ENCODE peak calls at places on chromosome 3, in nine cellular contexts. K, W, L, O, H, C, Q, M and X are unnamed samples.

GRCh38 chr3:56119575-56120349 is 348.5 kb downstream of the ERC2 start:
- DNase-seq in L (no peak), M (no peak), Q (no peak), C (no peak), W (peak; percentile 71), H (no peak), K (no peak), O (peak; percentile 40), X (no peak)

GRCh38 chr3:188627652-188628051 is 473.7 kb downstream of the LPP start:
- DNase-seq in Q (no peak), O (peak; percentile 91), M (peak; percentile 10), L (peak; percentile 44), W (peak; percentile 93), K (no peak), H (no peak), C (no peak), X (no peak)

GRCh38 chr3:69108813-69109212 is 13.6 kb downstream of the LMOD3 start:
- DNase-seq in L (no peak), W (no peak), Q (no peak), C (no peak), K (no peak), O (no peak), M (no peak), H (no peak), X (no peak)

GRCh38 chr3:144770813-144771400 is 799.3 kb downstream of the DIPK2A start:
- DNase-seq in L (peak; percentile 64), H (no peak), K (no peak), W (peak; percentile 52), C (no peak), Q (peak; percentile 33), O (peak; percentile 59), M (peak; percentile 22), X (no peak)

GRCh38 chr3:97815149-97815917 is 6.5 kb upstream of the CRYBG3 start:
- DNase-seq in L (peak; percentile 40), K (no peak), H (no peak), O (no peak), Q (no peak), M (no peak), W (no peak), C (no peak), X (no peak)

GRCh38 chr3:65582012-65582717 is 456.6 kb downstream of the MAGI1 start:
- DNase-seq in H (no peak), L (no peak), C (no peak), W (no peak), O (no peak), M (no peak), Q (no peak), K (no peak), X (no peak)

GRCh38 chr3:45688194-45688881 is 858 bp upstream of the SACM1L start:
- DNase-seq in C (no peak), W (no peak), L (no peak), M (peak; percentile 44), Q (peak; percentile 63), K (peak; percentile 57), O (no peak), H (peak; percentile 52), X (peak; percentile 55)

GRCh38 chr3:187975571-187976360 is 178.2 kb upstream of the LPP start:
- DNase-seq in K (peak; percentile 30), M (no peak), C (no peak), W (no peak), Q (no peak), O (peak; percentile 86), H (no peak), L (no peak), X (no peak)

GRCh38 chr3:126491221-126492013 is 15.7 kb upstream of the ZXDC start:
- DNase-seq in M (no peak), C (no peak), O (no peak), H (no peak), K (no peak), Q (no peak), L (no peak), W (no peak), X (no peak)

GRCh38 chr3:100260081-100260684 is 609 bp upstream of the TBC1D23 start:
- DNase-seq in Q (peak; percentile 15), K (peak; percentile 34), H (peak; percentile 10), M (no peak), C (no peak), O (peak; percentile 54), L (no peak), W (peak; percentile 62), X (peak; percentile 36)

GRCh38 chr3:12679468-12679867 is 15.6 kb upstream of the RAF1 start:
- DNase-seq in M (peak; percentile 90), Q (no peak), C (no peak), W (peak; percentile 87), H (no peak), K (no peak), O (peak; percentile 62), L (peak; percentile 55), X (no peak)

GRCh38 chr3:82376883-82377282 is 615.4 kb upstream of the GBE1 start:
- DNase-seq in K (no peak), O (peak; percentile 5), Q (no peak), C (no peak), W (no peak), L (no peak), H (no peak), M (no peak), X (no peak)

GRCh38 chr3:124117486-124117885 is 125.6 kb upstream of the ROPN1 start:
- DNase-seq in O (peak; percentile 50), K (no peak), Q (no peak), W (peak; percentile 31), M (no peak), C (no peak), H (peak; percentile 73), L (peak; percentile 52), X (peak; percentile 65)

GRCh38 chr3:134824676-134825290 is 29.7 kb downstream of the EPHB1 start:
- DNase-seq in M (no peak), L (no peak), K (peak; percentile 10), W (no peak), H (no peak), C (no peak), O (no peak), Q (no peak), X (peak; percentile 93)

GRCh38 chr3:139774570-139775302 is 97.0 kb upstream of the NMNAT3 start:
- DNase-seq in C (no peak), H (no peak), O (peak; percentile 65), K (peak; percentile 35), L (peak; percentile 90), Q (peak; percentile 10), W (peak; percentile 60), M (peak; percentile 14), X (peak; percentile 66)

GRCh38 chr3:42902257-42902656 is 3.7 kb upstream of the ZNF662 start:
- DNase-seq in Q (no peak), W (no peak), O (no peak), K (no peak), L (no peak), C (no peak), H (no peak), M (no peak), X (no peak)

GRCh38 chr3:58049143-58049785 is 41.0 kb downstream of the FLNB start:
- DNase-seq in C (no peak), H (no peak), K (peak; percentile 49), W (peak; percentile 92), M (peak; percentile 88), Q (no peak), L (peak; percentile 91), O (peak; percentile 84), X (no peak)

GRCh38 chr3:57068437-57069089 is 8.1 kb downstream of the SPATA12 start:
- DNase-seq in M (peak; percentile 49), Q (no peak), H (no peak), C (peak; percentile 54), K (peak; percentile 27), L (peak; percentile 33), O (peak; percentile 87), W (peak; percentile 89), X (no peak)

GRCh38 chr3:178086419-178086818 is 449.8 kb upstream of the KCNMB2 start:
- DNase-seq in O (no peak), K (no peak), W (no peak), L (no peak), C (no peak), Q (peak; percentile 12), H (no peak), M (no peak), X (no peak)

GRCh38 chr3:87867001-87867400 is 191.8 kb downstream of the CGGBP1 start:
- DNase-seq in K (no peak), L (no peak), H (no peak), C (no peak), W (no peak), M (no peak), Q (no peak), O (peak; percentile 8), X (no peak)

GRCh38 chr3:111392911-111393351 is 149.1 kb upstream of the CD96 start:
- DNase-seq in O (peak; percentile 8), L (peak; percentile 34), C (no peak), K (no peak), H (no peak), W (peak; percentile 53), M (no peak), Q (no peak), X (no peak)

GRCh38 chr3:136042608-136043221 is 77.2 kb downstream of the PPP2R3A start:
- DNase-seq in K (no peak), O (peak; percentile 77), H (no peak), W (peak; percentile 55), Q (peak; percentile 67), M (peak; percentile 49), C (peak; percentile 4), L (peak; percentile 19), X (peak; percentile 56)

GRCh38 chr3:32998631-32999451 is 47.4 kb downstream of the CCR4 start:
- DNase-seq in W (no peak), C (no peak), K (no peak), L (no peak), M (no peak), Q (no peak), O (no peak), H (no peak), X (no peak)

GRCh38 chr3:46931631-46932441 is 44.7 kb downstream of the CCDC12 start:
- DNase-seq in H (no peak), M (no peak), K (no peak), Q (no peak), L (no peak), W (peak; percentile 52), C (no peak), O (peak; percentile 30), X (no peak)

GRCh38 chr3:57967590-57967989 is 40.6 kb upstream of the FLNB start:
- DNase-seq in H (no peak), O (no peak), K (no peak), W (no peak), C (no peak), L (no peak), Q (no peak), M (no peak), X (no peak)

GRCh38 chr3:124413989-124414598 is 316.2 kb upstream of the UMPS start:
- DNase-seq in W (no peak), K (no peak), Q (no peak), L (no peak), M (no peak), H (no peak), O (no peak), C (no peak), X (peak; percentile 48)

GRCh38 chr3:53141468-53141840 is 11.2 kb upstream of the RFT1 start:
- DNase-seq in W (no peak), H (no peak), Q (no peak), M (no peak), K (no peak), L (no peak), O (no peak), C (no peak), X (no peak)

GRCh38 chr3:100913870-100914654 is 79.2 kb downstream of the ABI3BP start:
- DNase-seq in M (no peak), W (peak; percentile 69), K (no peak), H (no peak), L (no peak), C (no peak), Q (no peak), O (peak; percentile 50), X (no peak)

GRCh38 chr3:8987673-8988655 is 24.7 kb upstream of the RAD18 start:
- DNase-seq in M (peak; percentile 76), L (peak; percentile 61), W (peak; percentile 50), C (peak; percentile 89), H (peak; percentile 79), K (peak; percentile 78), Q (no peak), O (peak; percentile 49), X (peak; percentile 10)

GRCh38 chr3:148881286-148881685 is 16.2 kb downstream of the CPA3 start:
- DNase-seq in C (no peak), L (no peak), H (no peak), Q (no peak), O (peak; percentile 34), W (peak; percentile 42), M (no peak), K (no peak), X (no peak)

GRCh38 chr3:146834917-146835316 is 229.8 kb upstream of the PLSCR5 start:
- DNase-seq in K (no peak), H (no peak), O (peak; percentile 56), L (no peak), Q (peak; percentile 22), W (no peak), M (no peak), C (no peak), X (no peak)